ENCODE peak calls at places on chromosomes 5 and 9, in seven cellular contexts. W is NCI-H1436, D is amniotic stem cell, C is renal cortical epithelial cell, Q is NCI-H524, M is endothelial cell, E is transverse colon. I is an unnamed sample.

GRCh38 chr5:132210944-132211343 is 16.7 kb downstream of the P4HA2 start:
- DNase-seq in W (no peak), Q (no peak), E (no peak), C (no peak), D (no peak), M (no peak), I (no peak)

GRCh38 chr9:70165006-70165602 is 93.7 kb upstream of the SMC5 start:
- DNase-seq in M (no peak), D (no peak), Q (peak; percentile 6), W (no peak), E (no peak), C (no peak), I (no peak)

GRCh38 chr9:132249690-132250089 is 87.8 kb downstream of the NTNG2 start:
- DNase-seq in C (no peak), M (no peak), Q (no peak), W (no peak), E (no peak), D (no peak), I (no peak)

GRCh38 chr9:127942152-127943010 is 4.7 kb upstream of the DPM2 start:
- DNase-seq in W (peak; percentile 32), M (peak; percentile 77), D (no peak), Q (peak; percentile 65), E (peak; percentile 63), C (peak; percentile 38), I (peak; percentile 16)

GRCh38 chr5:174145821-174146220 is 100.3 kb downstream of the NSG2 start:
- DNase-seq in M (no peak), Q (peak; percentile 30), W (peak; percentile 2), E (no peak), C (no peak), D (no peak), I (peak; percentile 77)

GRCh38 chr9:92774274-92774673 is 9.6 kb upstream of the BICD2 start:
- DNase-seq in Q (no peak), E (no peak), W (peak; percentile 4), M (no peak), C (peak; percentile 57), D (peak; percentile 50), I (no peak)

GRCh38 chr5:127967323-127967982 is 116.1 kb upstream of the SLC12A2 start:
- DNase-seq in M (no peak), W (no peak), C (no peak), D (no peak), E (no peak), Q (no peak), I (no peak)

GRCh38 chr9:129988607-129989361 is 54.2 kb downstream of the FNBP1 start:
- DNase-seq in E (peak; percentile 50), Q (no peak), M (no peak), W (no peak), C (no peak), D (no peak), I (no peak)

GRCh38 chr5:42005561-42006153 is 80.6 kb downstream of the FBXO4 start:
- DNase-seq in Q (peak; percentile 27), E (no peak), M (no peak), C (peak; percentile 42), W (no peak), D (no peak), I (no peak)

GRCh38 chr9:33341182-33341581 is 50.9 kb downstream of the NFX1 start:
- DNase-seq in W (no peak), M (no peak), E (no peak), Q (no peak), D (no peak), C (no peak), I (no peak)

GRCh38 chr5:56662891-56663290 is 152.5 kb upstream of the MAP3K1 start:
- DNase-seq in D (no peak), Q (no peak), M (no peak), E (no peak), W (no peak), C (peak; percentile 92), I (no peak)

GRCh38 chr9:116099821-116100220 is 53.8 kb upstream of the PAPPA start:
- DNase-seq in W (no peak), M (no peak), E (no peak), Q (no peak), D (no peak), C (no peak), I (no peak)

GRCh38 chr5:124980174-124980941 is 233.9 kb upstream of the ZNF608 start:
- DNase-seq in M (no peak), Q (no peak), E (no peak), W (peak; percentile 83), D (no peak), C (peak; percentile 57), I (no peak)

GRCh38 chr5:79243224-79243623 is 7.3 kb downstream of the JMY start:
- DNase-seq in E (no peak), C (no peak), D (no peak), Q (peak; percentile 19), M (no peak), W (no peak), I (no peak)

GRCh38 chr5:102799017-102799416 is 43.9 kb downstream of the PAM start:
- DNase-seq in D (no peak), M (no peak), E (no peak), Q (no peak), C (peak; percentile 18), W (no peak), I (no peak)

GRCh38 chr5:88675758-88676636 is 207.0 kb downstream of the MEF2C start:
- DNase-seq in M (peak; percentile 47), W (no peak), Q (peak; percentile 89), D (no peak), C (no peak), E (peak; percentile 59), I (peak; percentile 56)

GRCh38 chr9:14731294-14731981 is 8.9 kb upstream of the CER1 start:
- DNase-seq in Q (no peak), M (no peak), D (no peak), C (no peak), E (no peak), W (no peak), I (no peak)

GRCh38 chr5:179484761-179485160 is 65.6 kb upstream of the RUFY1 start:
- DNase-seq in E (no peak), D (no peak), W (no peak), M (no peak), Q (no peak), C (no peak), I (no peak)

GRCh38 chr5:45796959-45797553 is 100.9 kb upstream of the HCN1 start:
- DNase-seq in D (no peak), W (no peak), M (no peak), E (no peak), Q (peak; percentile 15), C (no peak), I (no peak)

GRCh38 chr5:132281856-132282614 is 12.2 kb upstream of the SLC22A4 start:
- DNase-seq in W (no peak), D (no peak), M (no peak), C (no peak), Q (no peak), E (no peak), I (no peak)

GRCh38 chr9:126605792-126606482 is 7.8 kb upstream of the LMX1B start:
- DNase-seq in Q (no peak), M (no peak), W (no peak), E (no peak), C (no peak), D (no peak), I (no peak)

GRCh38 chr5:153661897-153662296 is 171.4 kb downstream of the GRIA1 start:
- DNase-seq in D (no peak), C (no peak), Q (no peak), W (no peak), E (no peak), M (no peak), I (no peak)

GRCh38 chr5:26622947-26623346 is 415.4 kb downstream of the CDH9 start:
- DNase-seq in D (no peak), Q (no peak), M (no peak), E (no peak), C (no peak), W (peak; percentile 93), I (peak; percentile 93)

GRCh38 chr5:153629027-153629426 is 138.6 kb downstream of the GRIA1 start:
- DNase-seq in Q (no peak), E (no peak), M (peak; percentile 35), D (peak; percentile 73), C (peak; percentile 98), W (no peak), I (no peak)